ENCODE peak calls at places on chromosomes 12 and 14, in seven cellular contexts. X, R, O, W, H, P and Z are unnamed samples.

GRCh38 chr14:88804035-88804434 is 11.3 kb upstream of the EML5 start:
- DNase-seq in X (no peak), W (no peak), R (no peak), P (no peak), O (no peak), H (no peak), Z (no peak)

GRCh38 chr14:66398437-66398836 is 87.7 kb upstream of the CCDC196 start:
- DNase-seq in O (no peak), X (no peak), H (no peak), P (no peak), R (no peak), W (no peak), Z (no peak)

GRCh38 chr12:82329508-82329907 is 28.7 kb downstream of the CCDC59 start:
- DNase-seq in X (no peak), H (no peak), R (no peak), O (no peak), P (peak; percentile 7), W (no peak), Z (no peak)

GRCh38 chr12:79406993-79407392 is 283.8 kb downstream of the PAWR start:
- DNase-seq in P (no peak), R (no peak), X (no peak), O (no peak), W (no peak), H (no peak), Z (no peak)

GRCh38 chr12:54272214-54272613 is 7.7 kb downstream of the CBX5 start:
- DNase-seq in P (no peak), H (no peak), R (no peak), X (no peak), W (no peak), O (no peak), Z (no peak)

GRCh38 chr14:60183724-60184596 is 18.8 kb upstream of the DHRS7 start:
- DNase-seq in R (no peak), O (no peak), W (no peak), P (peak; percentile 98), H (no peak), X (no peak), Z (no peak)

GRCh38 chr12:91608562-91608961 is 425.9 kb upstream of the DCN start:
- DNase-seq in W (no peak), R (no peak), H (no peak), P (no peak), X (no peak), O (no peak), Z (no peak)

GRCh38 chr14:92945544-92945943 is 22.6 kb downstream of the CHGA start:
- DNase-seq in X (no peak), R (no peak), O (no peak), W (no peak), H (no peak), P (no peak), Z (no peak)

GRCh38 chr14:60648934-60649814 is at the start of gene SIX1:
- DNase-seq in P (peak; percentile 97), X (peak; percentile 70), H (peak; percentile 36), O (peak; percentile 85), R (peak; percentile 79), W (no peak), Z (peak; percentile 98)

GRCh38 chr14:102819176-102819628 is 42.0 kb downstream of the TRAF3 start:
- DNase-seq in P (no peak), R (no peak), H (no peak), X (no peak), W (peak; percentile 17), O (no peak), Z (no peak)

GRCh38 chr12:130617219-130617618 is 98.9 kb downstream of the RIMBP2 start:
- DNase-seq in O (no peak), X (no peak), W (no peak), H (no peak), P (no peak), R (no peak), Z (no peak)

GRCh38 chr12:51098611-51099010 is 15.2 kb upstream of the CSRNP2 start:
- DNase-seq in R (no peak), W (no peak), P (no peak), O (no peak), H (no peak), X (no peak), Z (no peak)

GRCh38 chr14:55077155-55077554 is 25.7 kb downstream of the MAPK1IP1L start:
- DNase-seq in W (no peak), R (no peak), P (peak; percentile 44), H (no peak), X (no peak), O (no peak), Z (no peak)

GRCh38 chr12:56518570-56518969 is 3.0 kb upstream of the RBMS2 start:
- DNase-seq in H (no peak), W (no peak), O (no peak), P (peak; percentile 94), X (no peak), R (no peak), Z (no peak)

GRCh38 chr14:86935241-86935640 is 1057.7 kb downstream of the GALC start:
- DNase-seq in W (no peak), H (no peak), R (no peak), X (no peak), O (no peak), P (peak; percentile 17), Z (no peak)

GRCh38 chr12:113244015-113244983 is 23.0 kb downstream of the TPCN1 start:
- DNase-seq in H (peak; percentile 71), X (no peak), W (no peak), P (peak; percentile 86), R (peak; percentile 87), O (peak; percentile 71), Z (no peak)

GRCh38 chr12:126389215-126389841 is 1324.1 kb downstream of the AACS start:
- DNase-seq in P (no peak), R (no peak), O (no peak), W (no peak), X (no peak), H (no peak), Z (no peak)

GRCh38 chr12:67069451-67070306 is 199.5 kb upstream of the CAND1 start:
- DNase-seq in R (no peak), P (peak; percentile 50), O (no peak), H (no peak), W (peak; percentile 42), X (peak; percentile 57), Z (no peak)

GRCh38 chr12:3885179-3886094 is 12.2 kb upstream of the PARP11 start:
- DNase-seq in O (peak; percentile 24), R (no peak), H (no peak), P (peak; percentile 40), X (peak; percentile 27), W (peak; percentile 26), Z (no peak)

GRCh38 chr14:69041783-69042182 is 62.7 kb upstream of the ACTN1 start:
- DNase-seq in O (no peak), H (no peak), P (no peak), R (no peak), X (no peak), W (no peak), Z (no peak)

GRCh38 chr12:114347861-114348260 is 58.1 kb downstream of the TBX5 start:
- DNase-seq in O (no peak), H (no peak), R (no peak), W (no peak), P (no peak), X (no peak), Z (no peak)

GRCh38 chr14:54444701-54445100 is 3.5 kb upstream of the CNIH1 start:
- DNase-seq in H (no peak), O (no peak), R (no peak), P (no peak), W (no peak), X (no peak), Z (no peak)

GRCh38 chr12:58067610-58068387 is 126.4 kb downstream of the ATP23 start:
- DNase-seq in P (peak; percentile 97), X (no peak), O (no peak), H (no peak), R (no peak), W (no peak), Z (no peak)

GRCh38 chr14:26255213-26255612 is 342.6 kb downstream of the NOVA1 start:
- DNase-seq in H (no peak), O (no peak), W (no peak), X (no peak), R (no peak), P (peak; percentile 37), Z (no peak)
- TF ChIP-seq CTCF in H (no peak), O (no peak), W (no peak), X (no peak), R (no peak), P (peak; percentile 58), Z (peak; percentile 8)

GRCh38 chr14:77607741-77608302 is 8.6 kb downstream of the SPTLC2 start:
- DNase-seq in W (no peak), O (peak; percentile 24), X (peak; percentile 45), H (peak; percentile 12), R (no peak), P (no peak), Z (no peak)

GRCh38 chr14:77613207-77613606 is 3.2 kb downstream of the SPTLC2 start:
- DNase-seq in R (no peak), O (no peak), X (no peak), W (no peak), H (no peak), P (peak; percentile 50), Z (no peak)

GRCh38 chr14:77610553-77610952 is 5.9 kb downstream of the SPTLC2 start:
- DNase-seq in W (no peak), H (no peak), R (no peak), P (no peak), X (no peak), O (no peak), Z (no peak)

GRCh38 chr14:77612011-77612620 is 4.3 kb downstream of the SPTLC2 start:
- DNase-seq in P (peak; percentile 52), W (no peak), H (no peak), X (no peak), O (no peak), R (no peak), Z (no peak)

GRCh38 chr14:77609902-77610301 is 6.5 kb downstream of the SPTLC2 start:
- DNase-seq in P (no peak), R (no peak), X (no peak), W (no peak), O (no peak), H (no peak), Z (no peak)
- TF ChIP-seq CTCF in P (no peak), R (no peak), X (peak; percentile 35), W (no peak), O (no peak), H (no peak), Z (no peak)

GRCh38 chr12:11981174-11981733 is 89.5 kb upstream of the BCL2L14 start:
- DNase-seq in X (no peak), W (peak; percentile 16), P (peak; percentile 62), R (no peak), H (no peak), O (no peak), Z (no peak)

GRCh38 chr12:11976005-11976404 is 94.7 kb upstream of the BCL2L14 start:
- DNase-seq in X (no peak), W (no peak), O (no peak), R (no peak), P (no peak), H (no peak), Z (no peak)

GRCh38 chr12:11978985-11979384 is 91.8 kb upstream of the BCL2L14 start:
- DNase-seq in R (no peak), X (no peak), O (no peak), W (no peak), P (peak; percentile 73), H (no peak), Z (no peak)

GRCh38 chr12:11980133-11980532 is 90.6 kb upstream of the BCL2L14 start:
- DNase-seq in R (no peak), X (no peak), O (no peak), W (no peak), P (no peak), H (no peak), Z (no peak)
- TF ChIP-seq CTCF in R (no peak), X (no peak), O (no peak), W (no peak), P (no peak), H (no peak), Z (no peak)

GRCh38 chr14:48690349-48690748 is 895.8 kb downstream of the RPS29 start:
- DNase-seq in H (no peak), R (no peak), P (peak; percentile 48), O (no peak), W (no peak), X (no peak), Z (no peak)
- TF ChIP-seq CTCF in H (no peak), R (no peak), P (peak; percentile 63), O (no peak), W (no peak), X (no peak), Z (peak; percentile 18)